ENCODE peak calls at places on chromosome 17, in seven cellular contexts. O, S, G, P, D, F and J are unnamed samples.

GRCh38 chr17:5843366-5844026 is 226.7 kb upstream of the WSCD1 start:
- DNase-seq in O (no peak), S (no peak), G (no peak), P (no peak), D (no peak), F (no peak), J (no peak)

GRCh38 chr17:5592382-5592781 is 8.1 kb upstream of the NLRP1 start:
- DNase-seq in O (no peak), S (peak; percentile 79), G (peak; percentile 14), P (no peak), D (peak; percentile 38), F (peak; percentile 61), J (no peak)

GRCh38 chr17:61619493-61619892 is 28.5 kb upstream of the NACA2 start:
- DNase-seq in O (no peak), S (no peak), G (no peak), P (no peak), D (peak; percentile 55), F (no peak), J (no peak)

GRCh38 chr17:42526031-42526444 is 10.0 kb upstream of the NAGLU start:
- DNase-seq in O (no peak), S (no peak), G (no peak), P (peak; percentile 85), D (no peak), F (no peak), J (no peak)

GRCh38 chr17:962166-962565 is 17.4 kb downstream of the NXN start:
- DNase-seq in O (no peak), S (no peak), G (no peak), P (no peak), D (no peak), F (no peak), J (no peak)

GRCh38 chr17:263773-264172 is 82.3 kb upstream of the DOC2B start:
- DNase-seq in O (no peak), S (no peak), G (no peak), P (no peak), D (no peak), F (no peak), J (no peak)

GRCh38 chr17:40312131-40312731 is 3.3 kb downstream of the RARA start:
- DNase-seq in O (no peak), S (no peak), G (no peak), P (no peak), D (no peak), F (no peak), J (no peak)

GRCh38 chr17:81511800-81512559 is 619 bp downstream of the ACTG1 start:
- DNase-seq in O (no peak), S (no peak), G (no peak), P (peak; percentile 60), D (no peak), F (no peak), J (no peak)

GRCh38 chr17:42421479-42422332 is 1.4 kb downstream of the CAVIN1 start:
- DNase-seq in O (no peak), S (no peak), G (no peak), P (peak; percentile 48), D (no peak), F (no peak), J (no peak)

GRCh38 chr17:7656958-7657715 is 6.4 kb downstream of the ATP1B2 start:
- DNase-seq in O (no peak), S (no peak), G (no peak), P (peak; percentile 94), D (no peak), F (no peak), J (no peak)

GRCh38 chr17:63930951-63931575 is 1.1 kb downstream of the CD79B start:
- DNase-seq in O (peak; percentile 59), S (no peak), G (no peak), P (peak; percentile 66), D (peak; percentile 48), F (no peak), J (no peak)

GRCh38 chr17:66733759-66734158 is 101.2 kb upstream of the CACNG5 start:
- DNase-seq in O (no peak), S (no peak), G (no peak), P (no peak), D (no peak), F (no peak), J (no peak)

GRCh38 chr17:43914451-43914850 is 7.1 kb upstream of the MPP2 start:
- DNase-seq in O (no peak), S (no peak), G (no peak), P (no peak), D (no peak), F (no peak), J (no peak)

GRCh38 chr17:81888988-81889595 is 2.3 kb downstream of the ALYREF start:
- DNase-seq in O (no peak), S (no peak), G (no peak), P (no peak), D (no peak), F (no peak), J (no peak)

GRCh38 chr17:55641559-55642160 is 81.0 kb downstream of the TMEM100 start:
- DNase-seq in O (no peak), S (peak; percentile 79), G (no peak), P (peak; percentile 76), D (peak; percentile 91), F (peak; percentile 43), J (peak; percentile 68)

GRCh38 chr17:33169580-33170285 is 123.4 kb downstream of the ASIC2 start:
- DNase-seq in O (no peak), S (no peak), G (no peak), P (no peak), D (no peak), F (no peak), J (no peak)

GRCh38 chr17:40303009-40303657 is 5.8 kb upstream of the RARA start:
- DNase-seq in O (no peak), S (peak; percentile 84), G (no peak), P (peak; percentile 67), D (peak; percentile 92), F (peak; percentile 60), J (peak; percentile 63)

GRCh38 chr17:43766413-43767052 is 7.9 kb upstream of the SOST start:
- DNase-seq in O (peak; percentile 34), S (peak; percentile 43), G (no peak), P (peak; percentile 74), D (peak; percentile 64), F (peak; percentile 17), J (peak; percentile 6)

GRCh38 chr17:46025060-46025459 is 26.0 kb downstream of the STH start:
- DNase-seq in O (no peak), S (no peak), G (no peak), P (no peak), D (no peak), F (no peak), J (no peak)

GRCh38 chr17:45376171-45376564 is 56.5 kb downstream of the ARHGAP27 start:
- DNase-seq in O (no peak), S (no peak), G (no peak), P (no peak), D (no peak), F (no peak), J (peak; percentile 35)